ENCODE peak calls at places on chromosomes 5 and 9, in six cellular contexts. G is activated naive CD4-positive, alpha-beta T cell; H is left cardiac atrium; L is bronchial epithelial cell; Z is foreskin fibroblast; U is RPMI7951. K is an unnamed sample.

GRCh38 chr5:102388235-102388634 is 92.2 kb upstream of the SLCO4C1 start:
- DNase-seq in G (no peak), Z (no peak), U (no peak), H (no peak), L (no peak), K (no peak)

GRCh38 chr5:23440703-23441102 is 66.7 kb upstream of the PRDM9 start:
- DNase-seq in G (no peak), U (no peak), H (no peak), Z (no peak), L (peak), K (no peak)

GRCh38 chr5:15500326-15500958 is 462 bp downstream of the FBXL7 start:
- DNase-seq in H (peak), Z (peak), U (peak), L (peak), G (no peak), K (peak)

GRCh38 chr9:18678846-18679245 is 204.9 kb downstream of the ADAMTSL1 start:
- DNase-seq in G (no peak), U (no peak), H (no peak), L (no peak), Z (no peak), K (no peak)

GRCh38 chr5:72673623-72674022 is 142.8 kb upstream of the TNPO1 start:
- DNase-seq in Z (no peak), U (no peak), G (no peak), H (no peak), L (no peak), K (no peak)

GRCh38 chr9:126549246-126550006 is 64.3 kb upstream of the LMX1B start:
- DNase-seq in L (no peak), G (no peak), Z (no peak), H (no peak), U (no peak), K (no peak)

GRCh38 chr5:114729986-114730385 is 368.1 kb downstream of the KCNN2 start:
- DNase-seq in H (no peak), U (no peak), L (no peak), G (no peak), Z (no peak), K (no peak)

GRCh38 chr5:113778147-113778546 is 264.7 kb downstream of the YTHDC2 start:
- DNase-seq in G (no peak), Z (no peak), H (no peak), L (no peak), U (no peak), K (no peak)

GRCh38 chr9:87662808-87663528 is 63.0 kb upstream of the CTSL start:
- DNase-seq in Z (peak), G (no peak), U (peak), H (peak), L (peak), K (peak)